ENCODE peak calls at places on chromosomes 2 and 18, in four cellular contexts. O is activated CD4-positive, alpha-beta T cell treated with anti-CD3 and anti-CD28 coated beads, Interleukin-2, amount 50 U/mL, for 1 hour; W is smooth muscle cell of the brain vasculature; L is EH. F is an unnamed sample.

GRCh38 chr18:23337599-23338444 is 115.3 kb upstream of the RIOK3 start:
- DNase-seq in O (no peak), W (no peak), L (peak), F (peak)

GRCh38 chr18:58303363-58303762 is 259.3 kb downstream of the NEDD4L start:
- DNase-seq in O (no peak), W (no peak), L (no peak), F (no peak)

GRCh38 chr2:206876176-206876575 is 63.1 kb upstream of the CPO start:
- DNase-seq in O (no peak), W (no peak), L (no peak), F (no peak)

GRCh38 chr2:68465081-68465916 is 1.8 kb downstream of the FBXO48 start:
- DNase-seq in O (peak), W (no peak), L (peak), F (peak)

GRCh38 chr2:239285071-239285931 is 115.5 kb downstream of the HDAC4 start:
- DNase-seq in O (peak), W (no peak), L (no peak), F (no peak)

GRCh38 chr2:38462121-38462634 is 85.1 kb upstream of the ATL2 start:
- DNase-seq in O (no peak), W (peak), L (peak), F (peak)

GRCh38 chr2:168611091-168611490 is 155.0 kb downstream of the CERS6 start:
- DNase-seq in O (no peak), W (no peak), L (no peak), F (no peak)

GRCh38 chr2:27710640-27711430 is 47.1 kb downstream of the SLC4A1AP start:
- DNase-seq in O (no peak), W (no peak), L (no peak), F (no peak)

GRCh38 chr2:172102858-172103359 is at the start of gene DLX2:
- DNase-seq in O (peak), W (no peak), L (peak), F (peak)

GRCh38 chr2:105249181-105249580 is 7.6 kb downstream of the GPR45 start:
- DNase-seq in O (no peak), W (no peak), L (no peak), F (no peak)

GRCh38 chr2:168801961-168802824 is at the start of gene NOSTRIN:
- DNase-seq in O (no peak), W (no peak), L (no peak), F (no peak)

GRCh38 chr2:147149589-147150245 is 695.1 kb upstream of the ACVR2A start:
- DNase-seq in O (no peak), W (no peak), L (no peak), F (peak)

GRCh38 chr2:102392942-102393341 is 30.0 kb upstream of the IL18RAP start:
- DNase-seq in O (no peak), W (no peak), L (no peak), F (no peak)

GRCh38 chr2:199464614-199465352 is 7.0 kb upstream of the SATB2 start:
- DNase-seq in O (no peak), W (no peak), L (no peak), F (no peak)

GRCh38 chr2:9250091-9250490 is 43.5 kb downstream of the ASAP2 start:
- DNase-seq in O (no peak), W (no peak), L (peak), F (peak)

GRCh38 chr2:40886660-40887059 is 434.8 kb upstream of the SLC8A1 start:
- DNase-seq in O (no peak), W (no peak), L (no peak), F (no peak)

GRCh38 chr2:8477511-8478132 is 204.2 kb upstream of the ID2 start:
- DNase-seq in O (no peak), W (no peak), L (no peak), F (no peak)